ENCODE peak calls at places on chromosomes 6 and 20, in ten cellular contexts. I is amniotic stem cell; Q is progenitor cell of endocrine pancreas; K is stomach; P is NAMALWA; V is HTR-8/SVneo; W is vagina; B is stimulated activated CD8-positive, alpha-beta memory T cell treated with anti-CD3 and anti-CD28 coated beads, Interleukin-4, amount 100 ng/mL, for 24 hours; L is anterior cingulate cortex; F is ELR. N is an unnamed sample.

GRCh38 chr6:110527516-110527915 is 51.1 kb upstream of the SLC22A16 start:
- DNase-seq in I (no peak), Q (no peak), K (no peak), P (no peak), V (no peak), W (no peak), B (no peak), L (no peak), F (no peak), N (no peak)

GRCh38 chr6:44696686-44697085 is 309.2 kb downstream of the CDC5L start:
- DNase-seq in I (no peak), Q (no peak), K (no peak), P (no peak), V (no peak), W (peak), B (no peak), L (no peak), F (no peak), N (no peak)

GRCh38 chr6:34056301-34056700 is 89.6 kb downstream of the GRM4 start:
- DNase-seq in I (no peak), Q (no peak), K (peak), P (peak), V (no peak), W (no peak), B (peak), L (no peak), F (peak), N (no peak)

GRCh38 chr6:104252276-104252675 is 607.4 kb downstream of the HACE1 start:
- DNase-seq in I (no peak), Q (no peak), K (no peak), P (no peak), V (peak), W (no peak), B (no peak), L (no peak), F (peak), N (no peak)

GRCh38 chr6:157657754-157658153 is 165.3 kb upstream of the SNX9 start:
- DNase-seq in I (no peak), Q (no peak), K (no peak), P (no peak), V (no peak), W (no peak), B (no peak), L (no peak), F (no peak), N (no peak)

GRCh38 chr6:108800510-108800909 is 47.7 kb upstream of the ARMC2 start:
- DNase-seq in I (no peak), Q (no peak), K (no peak), P (no peak), V (no peak), W (no peak), B (no peak), L (peak), F (no peak), N (no peak)

GRCh38 chr6:33875141-33875581 is 71.4 kb upstream of the MLN start:
- DNase-seq in I (no peak), Q (no peak), K (no peak), P (no peak), V (no peak), W (no peak), B (no peak), L (no peak), F (no peak), N (peak)

GRCh38 chr6:89610149-89610642 is 28.4 kb downstream of the LYRM2 start:
- DNase-seq in I (peak), Q (peak), K (peak), P (peak), V (peak), W (no peak), B (peak), L (no peak), F (peak), N (peak)

GRCh38 chr6:106356382-106356781 is 4.1 kb upstream of the CRYBG1 start:
- DNase-seq in I (no peak), Q (no peak), K (no peak), P (no peak), V (no peak), W (no peak), B (no peak), L (no peak), F (no peak), N (no peak)

GRCh38 chr6:53888931-53889330 is 94.1 kb downstream of the LRRC1 start:
- DNase-seq in I (no peak), Q (no peak), K (no peak), P (no peak), V (no peak), W (no peak), B (no peak), L (no peak), F (peak), N (no peak)

GRCh38 chr20:61488030-61488429 is 236.0 kb downstream of the CDH4 start:
- DNase-seq in I (no peak), Q (no peak), K (no peak), P (no peak), V (no peak), W (peak), B (no peak), L (no peak), F (no peak), N (no peak)

GRCh38 chr20:44066645-44067606 is 120.1 kb downstream of the JPH2 start:
- DNase-seq in I (no peak), Q (peak), K (peak), P (no peak), V (no peak), W (peak), B (no peak), L (no peak), F (no peak), N (no peak)

GRCh38 chr20:3173582-3174441 is 463 bp upstream of the LZTS3 start:
- DNase-seq in I (peak), Q (peak), K (peak), P (peak), V (peak), W (no peak), B (peak), L (peak), F (peak), N (peak)

GRCh38 chr20:59159091-59159821 is 4.4 kb upstream of the ZNF831 start:
- DNase-seq in I (no peak), Q (no peak), K (no peak), P (no peak), V (no peak), W (peak), B (peak), L (no peak), F (peak), N (no peak)

GRCh38 chr6:25709761-25710160 is 44.8 kb upstream of the SLC17A4 start:
- DNase-seq in I (no peak), Q (no peak), K (no peak), P (no peak), V (no peak), W (no peak), B (no peak), L (no peak), F (no peak), N (no peak)

GRCh38 chr6:167469101-167469500 is 144.2 kb downstream of the TTLL2 start:
- DNase-seq in I (no peak), Q (no peak), K (no peak), P (no peak), V (no peak), W (no peak), B (no peak), L (no peak), F (no peak), N (no peak)

GRCh38 chr6:13355969-13356368 is 27.6 kb upstream of the TBC1D7 start:
- DNase-seq in I (no peak), Q (no peak), K (no peak), P (peak), V (no peak), W (no peak), B (no peak), L (no peak), F (peak), N (peak)

GRCh38 chr20:58652606-58653303 is 1.7 kb downstream of the STX16 start:
- DNase-seq in I (no peak), Q (no peak), K (no peak), P (peak), V (no peak), W (no peak), B (no peak), L (no peak), F (peak), N (peak)

GRCh38 chr20:51326241-51326819 is 216.2 kb downstream of the NFATC2 start:
- DNase-seq in I (peak), Q (peak), K (peak), P (peak), V (peak), W (no peak), B (peak), L (no peak), F (peak), N (peak)

GRCh38 chr20:17882065-17882833 is 86.3 kb downstream of the SNX5 start:
- DNase-seq in I (no peak), Q (no peak), K (no peak), P (no peak), V (no peak), W (no peak), B (no peak), L (peak), F (no peak), N (no peak)

GRCh38 chr20:1225729-1226313 is at the start of gene RAD21L1:
- DNase-seq in I (peak), Q (peak), K (peak), P (peak), V (peak), W (no peak), B (peak), L (peak), F (peak), N (peak)

GRCh38 chr20:7926323-7926722 is 13.9 kb downstream of the HAO1 start:
- DNase-seq in I (no peak), Q (no peak), K (no peak), P (no peak), V (no peak), W (no peak), B (no peak), L (no peak), F (no peak), N (no peak)

GRCh38 chr6:157656437-157657005 is 166.5 kb upstream of the SNX9 start:
- DNase-seq in I (no peak), Q (no peak), K (no peak), P (no peak), V (peak), W (no peak), B (no peak), L (no peak), F (peak), N (no peak)

GRCh38 chr6:121755500-121755899 is 320.1 kb downstream of the GJA1 start:
- DNase-seq in I (no peak), Q (no peak), K (no peak), P (no peak), V (no peak), W (no peak), B (no peak), L (no peak), F (no peak), N (no peak)